ENCODE peak calls at places on chromosome 16, in eight cellular contexts. W is Kasumi-1, F is EL, K is IMR-90, T is uterus, Y is HFFc6, D is memory B cell, Q is hepatic stellate cell. R is an unnamed sample.

GRCh38 chr16:82544378-82544777 is 82.4 kb upstream of the CDH13 start:
- DNase-seq in Y (no peak), D (no peak), T (no peak), F (no peak), Q (no peak), W (no peak), K (no peak), R (no peak)

GRCh38 chr16:12672986-12673385 is 130.7 kb downstream of the CPPED1 start:
- DNase-seq in K (no peak), D (no peak), W (no peak), F (no peak), T (no peak), Q (no peak), Y (no peak), R (no peak)

GRCh38 chr16:85519540-85520231 is 93.4 kb upstream of the GSE1 start:
- DNase-seq in Q (no peak), K (no peak), D (no peak), W (no peak), Y (no peak), T (no peak), F (no peak), R (no peak)

GRCh38 chr16:65312071-65312470 is 190.2 kb upstream of the CDH11 start:
- DNase-seq in W (no peak), K (peak; percentile 68), Q (no peak), D (no peak), Y (peak; percentile 67), F (peak; percentile 75), T (no peak), R (no peak)

GRCh38 chr16:57799619-57800212 is 2.6 kb downstream of the KIFC3 start:
- DNase-seq in W (peak; percentile 69), Q (no peak), F (no peak), Y (no peak), T (no peak), D (no peak), K (no peak), R (no peak)

GRCh38 chr16:77499373-77500285 is 64.8 kb upstream of the ADAMTS18 start:
- DNase-seq in F (no peak), D (no peak), Y (no peak), T (peak; percentile 80), W (no peak), Q (no peak), K (no peak), R (peak; percentile 71)

GRCh38 chr16:79402920-79403319 is 197.6 kb downstream of the MAF start:
- DNase-seq in Q (no peak), K (no peak), F (no peak), Y (no peak), D (no peak), T (no peak), W (no peak), R (no peak)

GRCh38 chr16:66647866-66648265 is 43.4 kb downstream of the CMTM3 start:
- DNase-seq in F (no peak), W (no peak), K (no peak), Y (no peak), T (no peak), Q (no peak), D (no peak), R (no peak)

GRCh38 chr16:165539-166374 is at the start of gene HBM:
- DNase-seq in T (no peak), F (no peak), K (no peak), D (no peak), Q (no peak), W (no peak), Y (no peak), R (no peak)

GRCh38 chr16:86510465-86511261 is at the start of gene FOXF1:
- DNase-seq in Q (peak; percentile 77), F (peak; percentile 75), W (no peak), K (peak; percentile 83), T (no peak), Y (peak; percentile 57), D (no peak), R (no peak)

GRCh38 chr16:87458424-87458915 is 34.4 kb downstream of the ZCCHC14 start:
- DNase-seq in W (no peak), K (no peak), T (no peak), Q (no peak), F (no peak), D (no peak), Y (no peak), R (no peak)

GRCh38 chr16:75252049-75252864 is 833 bp upstream of the BCAR1 start:
- DNase-seq in Y (no peak), T (peak; percentile 23), D (no peak), F (no peak), Q (no peak), W (no peak), K (no peak), R (no peak)

GRCh38 chr16:88759245-88759975 is 25.6 kb downstream of the PIEZO1 start:
- DNase-seq in T (peak; percentile 84), F (no peak), W (no peak), D (no peak), K (peak; percentile 49), Q (peak; percentile 69), Y (no peak), R (no peak)

GRCh38 chr16:29857133-29857760 is 5.8 kb downstream of the CDIPT start:
- DNase-seq in Y (peak; percentile 78), F (peak; percentile 75), K (peak; percentile 46), T (no peak), W (no peak), Q (no peak), D (no peak), R (no peak)

GRCh38 chr16:69619514-69619913 is 53.7 kb downstream of the NFAT5 start:
- DNase-seq in Y (no peak), T (no peak), K (no peak), D (no peak), W (no peak), F (no peak), Q (no peak), R (no peak)

GRCh38 chr16:87042551-87043272 is 274.5 kb downstream of the C16orf95 start:
- DNase-seq in Y (no peak), W (no peak), F (no peak), T (no peak), K (no peak), Q (no peak), D (no peak), R (no peak)

GRCh38 chr16:85651822-85652430 is 36.8 kb downstream of the GINS2 start:
- DNase-seq in Q (no peak), F (peak; percentile 12), T (peak; percentile 72), W (no peak), D (no peak), Y (no peak), K (no peak), R (peak; percentile 16)

GRCh38 chr16:8572919-8573724 is 17.2 kb downstream of the TMEM114 start:
- DNase-seq in T (no peak), D (no peak), F (peak; percentile 17), Q (no peak), K (peak; percentile 37), Y (peak; percentile 25), W (peak; percentile 3), R (peak; percentile 46)

R was measured in MCF 10A.